ENCODE peak calls at places on chromosome 1, in five cellular contexts. J, E, H, U and S are unnamed samples.

GRCh38 chr1:217892750-217893149 is 261.6 kb downstream of the SPATA17 start:
- DNase-seq in H (no peak), U (no peak), J (no peak), E (no peak), S (no peak)

GRCh38 chr1:21307210-21307609 is 16.9 kb upstream of the ECE1 start:
- DNase-seq in H (no peak), U (no peak), E (no peak), J (no peak), S (no peak)

GRCh38 chr1:150061632-150062101 is 5.9 kb upstream of the VPS45 start:
- DNase-seq in E (no peak), H (no peak), J (no peak), U (peak; percentile 90), S (no peak)

GRCh38 chr1:184276416-184276815 is 110.4 kb upstream of the C1orf21 start:
- DNase-seq in J (no peak), H (no peak), U (no peak), E (no peak), S (no peak)

GRCh38 chr1:13806108-13806507 is 106.1 kb downstream of the PRDM2 start:
- DNase-seq in E (no peak), J (no peak), U (no peak), H (no peak), S (no peak)

GRCh38 chr1:58986996-58987767 is 203.3 kb upstream of the JUN start:
- DNase-seq in U (no peak), J (no peak), H (no peak), E (no peak), S (no peak)

GRCh38 chr1:53619088-53619810 is 119.7 kb downstream of the GLIS1 start:
- DNase-seq in E (no peak), J (no peak), H (no peak), U (no peak), S (no peak)

GRCh38 chr1:242651817-242652216 is 127.3 kb upstream of the PLD5 start:
- DNase-seq in E (no peak), H (no peak), U (no peak), J (no peak), S (no peak)

GRCh38 chr1:207825719-207826556 is 74.1 kb downstream of the CD46 start:
- DNase-seq in H (peak; percentile 69), U (no peak), J (peak; percentile 71), E (no peak), S (peak; percentile 99)

GRCh38 chr1:223258751-223259177 is 105.2 kb downstream of the SUSD4 start:
- DNase-seq in U (peak; percentile 84), J (no peak), H (no peak), E (peak; percentile 15), S (no peak)

GRCh38 chr1:35085421-35085820 is 6.2 kb downstream of the ZMYM1 start:
- DNase-seq in J (no peak), H (no peak), U (no peak), E (no peak), S (no peak)

GRCh38 chr1:2539312-2539907 is 9.3 kb upstream of the HES5 start:
- DNase-seq in U (no peak), E (no peak), H (no peak), J (no peak), S (no peak)

GRCh38 chr1:7478797-7479499 is 292.1 kb upstream of the VAMP3 start:
- DNase-seq in H (peak; percentile 86), U (no peak), E (no peak), J (no peak), S (no peak)

GRCh38 chr1:100628631-100629081 is 90.7 kb downstream of the GPR88 start:
- DNase-seq in H (no peak), E (no peak), J (no peak), U (no peak), S (no peak)

GRCh38 chr1:109802136-109802900 is 38.6 kb upstream of the EPS8L3 start:
- DNase-seq in U (no peak), E (no peak), H (no peak), J (no peak), S (no peak)

GRCh38 chr1:173328961-173329360 is 121.8 kb upstream of the TNFSF4 start:
- DNase-seq in E (no peak), H (no peak), U (no peak), J (no peak), S (no peak)

GRCh38 chr1:90607736-90608135 is 109.4 kb downstream of the BARHL2 start:
- DNase-seq in J (no peak), H (no peak), E (no peak), U (no peak), S (no peak)

GRCh38 chr1:19643602-19644419 is at the start of gene NBL1:
- DNase-seq in H (peak; percentile 84), J (peak; percentile 57), U (no peak), E (peak; percentile 32), S (no peak)

GRCh38 chr1:100584761-100585745 is 47.1 kb downstream of the GPR88 start:
- DNase-seq in E (no peak), J (no peak), H (no peak), U (peak; percentile 69), S (no peak)

GRCh38 chr1:159937014-159937750 is 8.2 kb downstream of the IGSF9 start:
- DNase-seq in E (no peak), J (no peak), H (no peak), U (peak; percentile 42), S (peak; percentile 54)

GRCh38 chr1:91400133-91400725 is 4.4 kb downstream of the HFM1 start:
- DNase-seq in E (no peak), H (no peak), J (no peak), U (no peak), S (no peak)

GRCh38 chr1:212609701-212610574 is 1.4 kb downstream of the ATF3 start:
- DNase-seq in H (no peak), E (no peak), U (no peak), J (no peak), S (no peak)

GRCh38 chr1:232462200-232462599 is 167.7 kb downstream of the SIPA1L2 start:
- DNase-seq in J (no peak), U (no peak), H (no peak), E (no peak), S (no peak)

GRCh38 chr1:242243472-242243871 is 244.6 kb upstream of the MAP1LC3C start:
- DNase-seq in E (no peak), U (no peak), H (no peak), J (no peak), S (no peak)

GRCh38 chr1:234960722-234961467 is 167.7 kb downstream of the TOMM20 start:
- DNase-seq in H (no peak), J (no peak), U (peak; percentile 97), E (no peak), S (no peak)

GRCh38 chr1:206128192-206128591 is 11.0 kb upstream of the AVPR1B start:
- DNase-seq in U (peak; percentile 46), H (no peak), J (no peak), E (no peak), S (no peak)

GRCh38 chr1:7042322-7043231 is 257.3 kb downstream of the CAMTA1 start:
- DNase-seq in J (no peak), U (no peak), E (peak; percentile 9), H (no peak), S (no peak)

GRCh38 chr1:113981962-113982931 is 3.0 kb downstream of the OLFML3 start:
- DNase-seq in E (no peak), U (no peak), J (no peak), H (peak; percentile 67), S (no peak)

GRCh38 chr1:24639094-24639493 is 4.0 kb upstream of the SRRM1 start:
- DNase-seq in J (no peak), U (no peak), E (no peak), H (no peak), S (no peak)

GRCh38 chr1:232271991-232272589 is 357.8 kb downstream of the SIPA1L2 start:
- DNase-seq in H (peak; percentile 16), E (no peak), U (no peak), J (no peak), S (peak; percentile 57)

GRCh38 chr1:67572594-67573221 is 112.3 kb upstream of the GADD45A start:
- DNase-seq in U (peak; percentile 91), E (no peak), J (no peak), H (peak; percentile 53), S (no peak)